ENCODE peak calls at places on chromosome 19, in five cellular contexts. T is SK-N-SH, P is Peyer's patch, Z is breast epithelium, S is aorta. B is an unnamed sample. For H3K4me1 and H3K27me3, the result is how much of the 10 kb centered on the place peaks cover.

GRCh38 chr19:13243971-13244370 is 93.8 kb downstream of the IER2 start:
- DNase-seq in T (no peak), P (no peak), Z (no peak), S (no peak), B (no peak)

GRCh38 chr19:29641597-29641996 is 23.7 kb upstream of the PLEKHF1 start:
- DNase-seq in T (no peak), P (no peak), Z (no peak), S (no peak), B (no peak)

GRCh38 chr19:18211683-18212082 is 7.8 kb upstream of the RAB3A start:
- DNase-seq in T (no peak), P (no peak), Z (no peak), S (no peak), B (no peak)

GRCh38 chr19:41872775-41873647 is 4.1 kb upstream of the CD79A start:
- DNase-seq in T (peak), P (peak), Z (peak), S (peak), B (peak)

GRCh38 chr19:43316591-43317319 is 36.7 kb upstream of the CD177 start:
- DNase-seq in T (peak), P (no peak), Z (no peak), S (no peak), B (no peak)

GRCh38 chr19:34962945-34963530 is 991 bp downstream of the ZNF792 start:
- DNase-seq in T (peak), P (no peak), Z (no peak), S (no peak), B (no peak)

GRCh38 chr19:46386996-46387712 is 26.2 kb downstream of the CCDC8 start:
- DNase-seq in T (no peak), P (no peak), Z (no peak), S (no peak), B (no peak)

GRCh38 chr19:45767881-45768643 is 990 bp downstream of the SIX5 start:
- DNase-seq in T (peak), P (peak), Z (peak), S (peak), B (no peak)

GRCh38 chr19:54207908-54208783 is 7.5 kb downstream of the RPS9 start:
- DNase-seq in T (no peak), P (peak), Z (peak), S (peak), B (no peak)

GRCh38 chr19:928471-929259 is 2.8 kb downstream of the ARID3A start:
- DNase-seq in T (no peak), P (no peak), Z (no peak), S (no peak), B (no peak)

GRCh38 chr19:8306235-8307054 is 1.7 kb downstream of the CD320 start:
- DNase-seq in T (no peak), P (peak), Z (peak), S (peak), B (no peak)

GRCh38 chr19:44141191-44142013 is at the start of gene ZNF234:
- DNase-seq in T (peak), P (peak), Z (peak), S (peak), B (peak)

GRCh38 chr19:1853295-1854031 is 5.2 kb upstream of the REXO1 start:
- DNase-seq in T (peak), P (peak), Z (peak), S (peak), B (peak)

GRCh38 chr19:58181902-58182576 is 822 bp upstream of the ZNF274 start:
- DNase-seq in T (no peak), P (peak), Z (peak), S (peak), B (peak)

GRCh38 chr19:47433121-47433520 is 13.8 kb upstream of the MEIS3 start:
- DNase-seq in T (no peak), P (no peak), Z (no peak), S (no peak), B (no peak)

GRCh38 chr19:47310323-47310722 is 662 bp downstream of the C5AR1 start:
- DNase-seq in T (no peak), P (no peak), Z (no peak), S (no peak), B (no peak)

GRCh38 chr19:55160128-55160985 is 2.8 kb upstream of the TNNI3 start:
- DNase-seq in T (peak), P (peak), Z (peak), S (peak), B (peak)

GRCh38 chr19:3987619-3988371 is 2.5 kb upstream of the EEF2 start:
- DNase-seq in T (peak), P (peak), Z (peak), S (peak), B (peak)

GRCh38 chr19:28319918-28320317 is 893.0 kb downstream of the UQCRFS1 start:
- DNase-seq in T (no peak), P (no peak), Z (no peak), S (no peak), B (no peak)

GRCh38 chr19:28446511-28446910 is 766.4 kb downstream of the UQCRFS1 start:
- DNase-seq in T (no peak), P (no peak), Z (no peak), S (no peak), B (no peak)

GRCh38 chr19:45107621-45108170 is 14.7 kb downstream of the PPP1R37 start:
- DNase-seq in T (no peak), P (no peak), Z (no peak), S (no peak), B (no peak)

GRCh38 chr19:3732108-3732507 is 23.9 kb downstream of the TJP3 start:
- DNase-seq in T (no peak), P (no peak), Z (no peak), S (no peak), B (no peak)

GRCh38 chr19:55681131-55682087 is 6.4 kb downstream of the EPN1 start:
- DNase-seq in T (no peak), P (no peak), Z (no peak), S (no peak), B (no peak)

GRCh38 chr19:51294211-51294976 is 17.1 kb upstream of the IGLON5 start:
- DNase-seq in T (no peak), P (peak), Z (no peak), S (no peak), B (no peak)
- H3K4me1 ChIP-seq in T (under half), P (under half), Z (under half), S (under half), B (under half)

GRCh38 chr19:31611348-31611877 is 262.2 kb upstream of the TSHZ3 start:
- DNase-seq in T (no peak), P (no peak), Z (no peak), S (no peak), B (no peak)
- H3K27ac ChIP-seq in T (no peak), P (no peak), Z (no peak), S (no peak), B (no peak)

DNA sequence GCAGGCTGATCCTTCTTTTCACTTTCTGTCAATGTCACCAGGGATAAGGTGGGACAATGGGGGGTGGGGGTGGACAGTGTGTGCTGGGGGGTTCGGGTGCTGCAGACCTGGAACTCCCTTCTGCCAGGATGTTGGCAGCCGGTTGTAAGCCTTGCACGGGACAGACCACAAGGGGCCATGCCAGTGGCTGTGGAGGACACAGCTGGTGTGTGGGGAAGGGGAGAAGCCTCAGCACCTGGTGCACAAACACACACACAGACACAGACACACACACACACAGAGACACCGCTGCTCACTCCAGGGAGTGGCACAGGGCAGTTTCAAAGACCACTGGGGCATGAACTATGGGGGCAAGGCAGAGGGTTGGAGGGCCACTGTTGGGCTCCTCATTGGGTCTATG is 3.6 kb downstream of the F2RL3 start:
- DNase-seq in T (no peak), P (no peak), Z (no peak), S (no peak), B (no peak)
- H3K27me3 ChIP-seq in T (under half), P (under half), Z (under half), S (under half), B (under half)

GRCh38 chr19:10881403-10882107 is 10.2 kb downstream of the CARM1 start:
- DNase-seq in T (peak), P (no peak), Z (no peak), S (no peak), B (no peak)
- H3K4me1 ChIP-seq in T (under half), P (under half), Z (under half), S (under half), B (under half)

DNA sequence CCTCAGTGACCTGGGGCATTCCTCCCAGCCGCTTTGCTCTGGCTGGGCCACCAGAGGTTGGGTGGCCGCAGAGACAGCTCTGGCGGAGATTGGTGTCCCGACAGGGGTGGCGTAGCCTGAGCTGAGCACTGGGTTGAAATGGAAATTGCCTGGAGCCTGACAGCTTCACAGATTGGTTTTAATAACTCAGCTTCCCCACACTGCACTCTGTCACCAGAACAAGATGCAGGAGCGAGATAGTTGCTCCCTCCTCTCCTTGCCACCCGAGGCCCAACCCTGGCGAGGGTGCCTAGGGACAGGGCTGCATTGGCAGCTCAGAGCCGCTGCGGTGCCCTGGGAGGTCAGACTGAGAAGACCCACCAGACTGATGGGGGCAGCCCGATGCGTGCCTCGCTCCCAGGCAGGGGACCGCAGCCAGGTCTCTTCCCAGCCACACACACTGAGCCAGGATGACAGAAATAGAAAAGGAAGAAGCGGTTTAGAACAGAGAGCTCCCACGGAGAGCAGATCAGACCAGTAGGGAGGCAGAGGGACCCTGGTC is 84.1 kb downstream of the KDM4B start:
- DNase-seq in T (peak), P (no peak), Z (no peak), S (no peak), B (no peak)
- H3K27ac ChIP-seq in T (peak), P (no peak), Z (no peak), S (no peak), B (no peak)

GRCh38 chr19:50819636-50820035 is 4.0 kb downstream of the KLK1 start:
- DNase-seq in T (no peak), P (no peak), Z (no peak), S (no peak), B (no peak)
- H3K27me3 ChIP-seq in T (half or more), P (under half), Z (under half), S (under half), B (under half)